ENCODE peak calls at places on chromosomes 1 and 21, in nine cellular contexts. O, V, I, H, D, M, N, J and G are unnamed samples.
A peak's percentile ranks its signal among the peaks of the same experiment; 100 is the strongest.

GRCh38 chr1:242842094-242842493 is 317.6 kb upstream of the PLD5 start:
- DNase-seq in J (no peak), O (no peak), H (no peak), D (no peak), N (no peak), V (no peak), M (no peak), I (no peak), G (no peak)

GRCh38 chr1:10117865-10118264 is 85.1 kb downstream of the UBE4B start:
- DNase-seq in N (no peak), V (no peak), D (no peak), H (no peak), M (no peak), I (no peak), J (no peak), O (no peak), G (no peak)

GRCh38 chr1:29639741-29640427 is 403.6 kb downstream of the PTPRU start:
- DNase-seq in V (peak; percentile 25), J (peak; percentile 73), O (no peak), M (no peak), H (peak; percentile 79), I (peak; percentile 72), D (no peak), N (no peak), G (no peak)

GRCh38 chr21:43934116-43934515 is 69.1 kb downstream of the AGPAT3 start:
- DNase-seq in J (no peak), N (no peak), I (no peak), M (no peak), D (no peak), O (no peak), H (no peak), V (no peak), G (no peak)

GRCh38 chr1:156241311-156241811 is 623 bp upstream of the BGLAP start:
- DNase-seq in J (peak; percentile 53), V (peak; percentile 42), O (no peak), H (no peak), D (no peak), N (no peak), M (no peak), I (no peak), G (no peak)

GRCh38 chr21:31354604-31355443 is 10.8 kb upstream of the TIAM1 start:
- DNase-seq in I (no peak), O (no peak), M (no peak), J (peak; percentile 98), D (peak; percentile 89), H (peak; percentile 70), V (peak; percentile 95), N (peak; percentile 88), G (no peak)

GRCh38 chr1:235854347-235854746 is 12.4 kb downstream of the LYST start:
- DNase-seq in H (no peak), N (no peak), I (no peak), O (no peak), D (no peak), M (no peak), V (no peak), J (no peak), G (no peak)

GRCh38 chr1:8382608-8383525 is 65.0 kb downstream of the SLC45A1 start:
- DNase-seq in I (no peak), N (no peak), O (no peak), J (no peak), M (peak; percentile 17), V (no peak), H (no peak), D (no peak), G (no peak)

GRCh38 chr1:225508538-225509375 is 80.9 kb upstream of the LBR start:
- DNase-seq in I (no peak), J (peak; percentile 99), M (peak; percentile 70), D (no peak), V (peak; percentile 99), N (peak; percentile 6), O (peak; percentile 50), H (peak; percentile 63), G (no peak)

GRCh38 chr1:18949689-18950414 is 6.6 kb downstream of the IFFO2 start:
- DNase-seq in J (no peak), H (no peak), D (no peak), V (peak; percentile 61), N (peak; percentile 42), O (peak; percentile 44), I (no peak), M (no peak), G (peak; percentile 62)
- TF ChIP-seq CTCF in J (no peak), H (no peak), D (no peak), V (peak; percentile 36), N (peak; percentile 20), O (no peak), I (peak; percentile 41), M (no peak), G (peak; percentile 35)

GRCh38 chr1:195584870-195585624 is 1023.2 kb downstream of the KCNT2 start:
- DNase-seq in O (no peak), D (no peak), I (no peak), H (no peak), M (no peak), N (no peak), J (peak; percentile 10), V (no peak), G (no peak)
- TF ChIP-seq CTCF in O (no peak), D (no peak), I (no peak), H (no peak), M (no peak), N (no peak), J (no peak), V (no peak), G (no peak)

DNA sequence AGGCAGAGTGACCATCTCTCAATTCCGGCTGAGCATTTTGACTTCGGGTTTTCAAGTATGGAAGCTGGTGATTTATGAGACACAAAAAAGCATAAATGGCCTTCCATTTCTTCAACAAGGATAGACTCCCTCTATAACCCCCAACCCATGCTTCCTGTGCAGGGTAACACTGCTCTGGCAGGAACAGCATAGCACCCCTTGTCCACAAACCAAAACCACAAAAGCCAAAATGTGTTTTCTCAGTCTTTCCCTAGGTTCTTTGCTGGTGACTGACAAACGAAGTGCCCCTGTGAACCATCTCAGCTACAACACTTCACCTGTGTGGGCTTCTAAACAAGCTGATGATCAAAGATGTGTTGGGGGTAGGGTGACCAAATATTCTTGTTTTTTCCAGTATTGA is 444.8 kb downstream of the NUF2 start:
- DNase-seq in O (no peak), I (no peak), H (no peak), V (no peak), N (no peak), M (no peak), D (no peak), J (no peak), G (no peak)
- TF ChIP-seq CTCF in O (no peak), I (no peak), H (no peak), V (no peak), N (no peak), M (no peak), D (no peak), J (no peak), G (no peak)

DNA sequence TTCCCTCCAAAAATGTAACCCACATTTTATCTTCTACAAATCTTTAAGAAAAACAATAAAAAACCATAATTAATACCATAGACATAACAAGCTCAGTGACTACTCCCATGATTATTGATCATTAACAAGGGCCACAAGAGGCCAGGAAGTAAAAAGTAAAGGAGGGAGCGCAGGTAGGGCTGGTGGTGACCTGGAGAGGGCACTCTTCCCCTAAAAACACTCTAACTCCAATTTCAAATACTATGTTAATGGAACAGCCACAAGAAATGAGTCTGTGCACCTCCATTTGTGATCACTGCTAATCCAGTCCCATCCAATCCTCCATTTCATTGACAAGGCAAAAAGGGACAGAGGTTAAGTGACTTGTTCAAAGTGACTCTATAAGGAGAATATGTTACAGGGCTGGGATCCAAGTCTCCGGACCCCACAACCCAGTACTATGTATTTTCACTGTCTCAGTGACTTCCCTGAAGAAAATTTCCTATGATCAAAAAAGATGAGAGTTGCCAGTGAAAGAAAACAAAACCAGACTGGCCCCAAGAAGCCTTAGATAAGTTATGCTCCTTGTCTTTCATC is 41.2 kb upstream of the CFAP298 start:
- DNase-seq in H (peak; percentile 49), V (peak; percentile 42), D (peak; percentile 20), O (no peak), J (peak; percentile 31), N (peak; percentile 51), M (no peak), I (no peak), G (peak; percentile 58)
- TF ChIP-seq CTCF in H (peak; percentile 51), V (peak; percentile 60), D (peak; percentile 72), O (peak; percentile 49), J (peak; percentile 73), N (peak; percentile 69), M (peak; percentile 14), I (peak; percentile 57), G (peak; percentile 76)